ENCODE peak calls at places on chromosomes 16 and 17, in seven cellular contexts. E is heart right ventricle, R is psoas muscle, Y is kidney, P is right cardiac atrium, O is A549, G is tibial artery. D is an unnamed sample.

GRCh38 chr16:85202631-85203461 is 90.6 kb upstream of the CIBAR2 start:
- DNase-seq in E (peak; percentile 85), G (peak; percentile 77), O (no peak), Y (peak; percentile 93), P (peak; percentile 92), R (peak; percentile 92), D (peak; percentile 87)

GRCh38 chr17:48985436-48986245 is 11.5 kb upstream of the IGF2BP1 start:
- DNase-seq in O (no peak), E (no peak), R (no peak), G (no peak), P (no peak), Y (no peak), D (no peak)

GRCh38 chr17:80512233-80512632 is 32.4 kb upstream of the RPTOR start:
- DNase-seq in E (no peak), O (peak; percentile 43), R (no peak), G (no peak), Y (no peak), P (no peak), D (no peak)

GRCh38 chr17:60231691-60232090 is 81.9 kb downstream of the CA4 start:
- DNase-seq in Y (no peak), E (no peak), O (no peak), R (no peak), P (no peak), G (no peak), D (no peak)

GRCh38 chr16:745739-746138 is 4.9 kb upstream of the CIAO3 start:
- DNase-seq in P (no peak), G (no peak), E (no peak), R (no peak), O (no peak), Y (no peak), D (no peak)

GRCh38 chr16:25374556-25374955 is 116.9 kb upstream of the ZKSCAN2 start:
- DNase-seq in P (no peak), G (no peak), O (no peak), R (no peak), Y (no peak), E (no peak), D (no peak)

GRCh38 chr16:80198265-80198994 is 342.4 kb upstream of the DYNLRB2 start:
- DNase-seq in O (peak; percentile 60), Y (no peak), G (no peak), R (no peak), P (no peak), E (no peak), D (no peak)

GRCh38 chr16:56113223-56113622 is 78.1 kb upstream of the GNAO1 start:
- DNase-seq in O (no peak), R (no peak), G (no peak), P (peak; percentile 16), E (no peak), Y (no peak), D (no peak)

GRCh38 chr17:10871914-10872313 is 34.0 kb upstream of the PIRT start:
- DNase-seq in P (peak; percentile 24), Y (no peak), E (no peak), O (no peak), R (no peak), G (no peak), D (no peak)

GRCh38 chr16:83956336-83957289 is 3.6 kb downstream of the OSGIN1 start:
- DNase-seq in E (peak; percentile 78), O (peak; percentile 82), G (peak; percentile 63), P (peak; percentile 82), Y (peak; percentile 90), R (peak; percentile 85), D (peak; percentile 95)

GRCh38 chr17:76672270-76672851 is 28.8 kb upstream of the ST6GALNAC1 start:
- DNase-seq in P (no peak), Y (no peak), G (no peak), R (no peak), O (no peak), E (no peak), D (no peak)

GRCh38 chr17:43368740-43369506 is 29.9 kb upstream of the ARL4D start:
- DNase-seq in Y (peak; percentile 95), E (peak; percentile 88), P (peak; percentile 86), O (peak; percentile 90), G (peak; percentile 86), R (peak; percentile 91), D (peak; percentile 90)

GRCh38 chr17:77186141-77186604 is 45.4 kb downstream of the SEC14L1 start:
- DNase-seq in R (peak; percentile 67), O (no peak), P (peak; percentile 48), G (no peak), Y (peak; percentile 86), E (peak; percentile 18), D (no peak)

GRCh38 chr17:81518785-81519283 is 6.2 kb upstream of the ACTG1 start:
- DNase-seq in O (peak; percentile 58), E (no peak), Y (peak; percentile 85), G (peak; percentile 38), R (peak; percentile 66), P (peak; percentile 55), D (peak; percentile 83)

GRCh38 chr17:7108560-7108925 is 6.1 kb downstream of the ASGR2 start:
- DNase-seq in R (no peak), P (no peak), Y (no peak), E (no peak), O (no peak), G (no peak), D (peak; percentile 63)

GRCh38 chr17:78351449-78352006 is 8.3 kb downstream of the SOCS3 start:
- DNase-seq in Y (peak; percentile 99), O (peak; percentile 86), E (peak; percentile 92), G (peak; percentile 97), R (peak; percentile 99), P (peak; percentile 99), D (peak; percentile 98)

GRCh38 chr17:15250459-15250858 is 14.7 kb downstream of the PMP22 start:
- DNase-seq in R (no peak), Y (no peak), E (no peak), G (no peak), O (no peak), P (no peak), D (no peak)

GRCh38 chr16:1635070-1635469 is 22.9 kb downstream of the CRAMP1 start:
- DNase-seq in P (no peak), Y (no peak), O (no peak), R (no peak), E (no peak), G (no peak), D (no peak)

GRCh38 chr17:58172369-58173071 is 5.7 kb downstream of the OR4D2 start:
- DNase-seq in G (no peak), Y (no peak), E (no peak), P (no peak), R (no peak), O (peak; percentile 75), D (no peak)

GRCh38 chr16:84245933-84246678 is 6.3 kb upstream of the KCNG4 start:
- DNase-seq in Y (no peak), P (no peak), G (no peak), R (no peak), O (no peak), E (no peak), D (no peak)

GRCh38 chr17:38550661-38551060 is 55.1 kb downstream of the SRCIN1 start:
- DNase-seq in E (peak; percentile 63), G (no peak), O (no peak), R (no peak), P (peak; percentile 72), Y (no peak), D (peak; percentile 89)

GRCh38 chr17:3955373-3955978 is 8.8 kb downstream of the ATP2A3 start:
- DNase-seq in G (no peak), R (no peak), O (no peak), P (no peak), E (no peak), Y (no peak), D (no peak)

GRCh38 chr17:3956558-3956957 is 7.7 kb downstream of the ATP2A3 start:
- DNase-seq in O (no peak), E (no peak), R (no peak), P (no peak), Y (no peak), G (no peak), D (no peak)

GRCh38 chr17:3957735-3958134 is 6.5 kb downstream of the ATP2A3 start:
- DNase-seq in P (no peak), E (no peak), Y (no peak), G (no peak), R (no peak), O (no peak), D (no peak)

GRCh38 chr17:3958200-3958599 is 6.0 kb downstream of the ATP2A3 start:
- DNase-seq in G (no peak), R (no peak), P (no peak), Y (no peak), E (no peak), O (no peak), D (no peak)

DNA sequence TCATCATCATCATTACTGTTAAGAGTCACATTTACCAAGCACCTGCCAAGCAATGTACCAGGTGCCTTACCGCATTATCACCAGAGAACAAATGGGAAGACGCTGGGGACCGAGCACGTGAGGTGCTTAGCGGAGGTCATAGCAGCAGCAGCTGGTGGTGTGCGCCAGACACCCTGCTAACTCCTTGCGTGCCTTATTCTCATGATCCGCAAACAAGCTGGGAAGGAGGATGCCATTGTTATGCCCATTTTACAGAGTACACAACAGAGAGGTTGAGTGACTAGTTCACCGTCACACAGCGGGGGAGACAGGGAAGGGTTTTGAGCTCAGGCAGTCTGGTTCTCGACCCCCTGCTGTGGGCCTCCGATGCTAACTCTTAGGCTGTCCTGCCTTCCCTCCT is 7.3 kb downstream of the ATP2A3 start:
- DNase-seq in Y (no peak), E (no peak), G (no peak), P (no peak), O (no peak), R (no peak), D (no peak)
- H3K4me1 ChIP-seq in Y (no peaks in the 10 kb centered on the region), E (peaks cover 25% of the 10 kb centered on the region), G (peaks cover 6% of the 10 kb centered on the region), P (no peaks in the 10 kb centered on the region), O (peaks cover 28% of the 10 kb centered on the region), R (peaks cover 5% of the 10 kb centered on the region), D (no peaks in the 10 kb centered on the region)

GRCh38 chr17:29835438-29836351 is 94.3 kb downstream of the SSH2 start:
- DNase-seq in R (no peak), E (no peak), P (no peak), G (no peak), O (peak; percentile 13), Y (no peak), D (no peak)
- H3K4me3 ChIP-seq in R (no peak overlapping the region), E (no peak overlapping the region), P (no peak overlapping the region), G (no peak overlapping the region), O (no peak overlapping the region), Y (no peak overlapping the region), D (no peak overlapping the region)

GRCh38 chr17:69854381-69854780 is 220.6 kb upstream of the KCNJ16 start:
- DNase-seq in O (no peak), Y (no peak), E (no peak), R (no peak), G (no peak), P (no peak), D (no peak)

GRCh38 chr17:69853533-69854262 is 221.3 kb upstream of the KCNJ16 start:
- DNase-seq in E (no peak), O (no peak), P (no peak), G (no peak), Y (no peak), R (no peak), D (no peak)

GRCh38 chr17:69858460-69858859 is 216.6 kb upstream of the KCNJ16 start:
- DNase-seq in Y (no peak), E (no peak), O (no peak), G (no peak), R (no peak), P (no peak), D (no peak)

GRCh38 chr17:69860142-69860680 is 214.8 kb upstream of the KCNJ16 start:
- DNase-seq in R (no peak), O (no peak), E (no peak), Y (no peak), G (no peak), P (no peak), D (no peak)

GRCh38 chr17:69857412-69857835 is 217.6 kb upstream of the KCNJ16 start:
- DNase-seq in Y (no peak), R (no peak), P (no peak), E (no peak), G (no peak), O (peak; percentile 59), D (no peak)
- H3K9me3 ChIP-seq in Y (peaks cover 5% of the 10 kb centered on the region), R (peaks cover 17% of the 10 kb centered on the region), P (peaks cover 2% of the 10 kb centered on the region), E (no peaks in the 10 kb centered on the region), G (peaks cover 3% of the 10 kb centered on the region), O (no peaks in the 10 kb centered on the region), D (peaks cover 1% of the 10 kb centered on the region)

GRCh38 chr17:27548369-27548768 is 82.6 kb upstream of the LGALS9 start:
- DNase-seq in R (no peak), O (no peak), Y (no peak), E (no peak), G (no peak), P (no peak), D (no peak)
- H3K4me1 ChIP-seq in R (peaks cover 6% of the 10 kb centered on the region), O (peaks cover 90% of the 10 kb centered on the region), Y (peaks cover 11% of the 10 kb centered on the region), E (peaks cover 5% of the 10 kb centered on the region), G (peaks cover 6% of the 10 kb centered on the region), P (peaks cover 8% of the 10 kb centered on the region), D (no peaks in the 10 kb centered on the region)

D was measured in aorta.